ENCODE peak calls at places on chromosomes 4 and X, in ten cellular contexts. M, C, N, Y, E, Z, K, V, S and T are unnamed samples.

GRCh38 chr4:182518421-182518820 is 275.2 kb downstream of the TENM3 start:
- DNase-seq in Y (no peak), Z (no peak), E (no peak), V (no peak), C (no peak), M (no peak), K (no peak), N (no peak), S (no peak), T (no peak)

GRCh38 chr4:77344001-77344400 is 187.0 kb downstream of the CCNG2 start:
- DNase-seq in V (no peak), S (no peak), K (no peak), C (no peak), M (no peak), E (no peak), Z (no peak), N (no peak), Y (no peak), T (no peak)

GRCh38 chr4:110897779-110898178 is 274.9 kb upstream of the PITX2 start:
- DNase-seq in K (no peak), E (no peak), V (no peak), Z (no peak), M (no peak), Y (no peak), N (no peak), C (peak), S (no peak), T (no peak)

GRCh38 chrX:10612215-10612614 is 8.2 kb downstream of the MID1 start:
- DNase-seq in M (no peak), S (no peak), Y (no peak), V (no peak), N (no peak), E (no peak), K (no peak), C (no peak), Z (no peak), T (no peak)

GRCh38 chr4:31557444-31557843 is 837.3 kb downstream of the PCDH7 start:
- DNase-seq in C (no peak), S (no peak), Z (no peak), Y (no peak), V (no peak), N (no peak), K (peak), M (no peak), E (no peak), T (no peak)

GRCh38 chrX:47200385-47201150 is 6.9 kb downstream of the UBA1 start:
- DNase-seq in M (no peak), Y (no peak), N (no peak), E (no peak), C (no peak), S (no peak), K (no peak), Z (no peak), V (no peak), T (no peak)

GRCh38 chr4:125266901-125267601 is 47.7 kb upstream of the FAT4 start:
- DNase-seq in E (no peak), S (no peak), C (no peak), N (no peak), M (no peak), V (no peak), Y (no peak), K (no peak), Z (no peak), T (no peak)

GRCh38 chr4:38449506-38450174 is 214.4 kb upstream of the KLF3 start:
- DNase-seq in Y (no peak), M (no peak), S (no peak), K (no peak), V (no peak), E (no peak), Z (no peak), C (no peak), N (no peak), T (no peak)

GRCh38 chr4:600850-601515 is 24.4 kb upstream of the PDE6B start:
- DNase-seq in K (no peak), E (no peak), N (peak), S (no peak), M (no peak), V (no peak), Z (no peak), C (no peak), Y (no peak), T (no peak)

GRCh38 chr4:244471-244870 is 60.8 kb downstream of the ZNF732 start:
- DNase-seq in Z (peak), C (peak), M (peak), K (peak), N (peak), S (peak), V (peak), Y (peak), E (no peak), T (peak)

GRCh38 chr4:113760852-113761681 is 471 bp downstream of the CAMK2D start:
- DNase-seq in Z (no peak), V (peak), S (peak), C (peak), E (peak), N (peak), Y (peak), M (peak), K (peak), T (peak)

GRCh38 chrX:3370656-3371055 is 24.2 kb upstream of the MXRA5 start:
- DNase-seq in V (no peak), N (no peak), E (no peak), Y (no peak), C (no peak), K (no peak), Z (no peak), M (no peak), S (no peak), T (no peak)

GRCh38 chrX:105703876-105704275 is 118.5 kb upstream of the NRK start:
- DNase-seq in E (no peak), K (no peak), M (no peak), N (no peak), Y (no peak), Z (no peak), S (no peak), C (no peak), V (no peak), T (no peak)

GRCh38 chr4:143224255-143224654 is 39.5 kb downstream of the USP38 start:
- DNase-seq in K (no peak), C (no peak), V (no peak), M (no peak), E (no peak), Z (no peak), S (no peak), N (no peak), Y (no peak), T (no peak)

GRCh38 chr4:1008840-1009646 is 2.4 kb upstream of the FGFRL1 start:
- DNase-seq in K (no peak), Z (no peak), M (no peak), E (no peak), N (peak), Y (no peak), V (no peak), S (no peak), C (no peak), T (no peak)

GRCh38 chrX:110665636-110666035 is 130.0 kb downstream of the CHRDL1 start:
- DNase-seq in V (peak), Z (no peak), K (peak), E (no peak), S (peak), Y (peak), N (peak), M (no peak), C (peak), T (peak)

GRCh38 chrX:120365320-120365719 is 3.4 kb downstream of the ATP1B4 start:
- DNase-seq in K (peak), V (peak), M (peak), C (peak), S (peak), Z (no peak), E (peak), Y (peak), N (peak), T (peak)

GRCh38 chr4:24743931-24744330 is 51.4 kb upstream of the SOD3 start:
- DNase-seq in N (no peak), M (no peak), V (no peak), E (no peak), Y (no peak), K (no peak), S (no peak), C (no peak), Z (no peak), T (no peak)

GRCh38 chr4:74112399-74113090 is 13.6 kb upstream of the CXCL2 start:
- DNase-seq in N (no peak), Z (no peak), S (no peak), V (no peak), C (no peak), E (no peak), K (no peak), Y (no peak), M (no peak), T (no peak)

GRCh38 chrX:84441143-84441542 is 61.1 kb downstream of the HDX start:
- DNase-seq in K (no peak), Z (no peak), Y (no peak), C (no peak), S (no peak), V (no peak), M (no peak), E (no peak), N (no peak), T (no peak)

GRCh38 chr4:52869656-52870055 is 7.5 kb downstream of the RASL11B start:
- DNase-seq in S (no peak), C (no peak), K (no peak), M (no peak), Z (no peak), N (no peak), V (no peak), Y (no peak), E (no peak), T (no peak)

GRCh38 chr4:173531085-173531965 is 1.3 kb upstream of the HAND2 start:
- DNase-seq in C (peak), Y (no peak), E (no peak), Z (no peak), M (no peak), K (no peak), N (no peak), S (no peak), V (no peak), T (peak)

GRCh38 chrX:106286053-106286650 is 118.0 kb downstream of the PWWP3B start:
- DNase-seq in S (no peak), N (no peak), C (no peak), M (no peak), Z (no peak), V (no peak), K (no peak), E (no peak), Y (no peak), T (no peak)

GRCh38 chr4:16120720-16121119 is 36.9 kb upstream of the PROM1 start:
- DNase-seq in K (no peak), M (no peak), N (no peak), C (no peak), Z (no peak), V (no peak), S (no peak), Y (no peak), E (no peak), T (no peak)

GRCh38 chr4:101993002-101993840 is 202.7 kb downstream of the BANK1 start:
- DNase-seq in M (no peak), C (no peak), K (no peak), E (no peak), N (no peak), V (no peak), S (no peak), Y (no peak), Z (no peak), T (no peak)

GRCh38 chrX:45769919-45770582 is 569.4 kb upstream of the DIPK2B start:
- DNase-seq in M (no peak), K (peak), E (no peak), C (peak), Z (no peak), V (no peak), Y (no peak), S (no peak), N (peak), T (peak)

GRCh38 chr4:143406523-143406922 is 69.8 kb downstream of the GAB1 start:
- DNase-seq in K (peak), E (no peak), N (peak), C (no peak), S (no peak), Y (no peak), M (no peak), Z (no peak), V (no peak), T (no peak)

GRCh38 chrX:104370089-104370488 is 115.4 kb upstream of the ESX1 start:
- DNase-seq in K (peak), M (no peak), Z (no peak), E (no peak), C (no peak), V (no peak), N (no peak), S (no peak), Y (no peak), T (no peak)

GRCh38 chr4:24979554-24979953 is 51.2 kb downstream of the LGI2 start:
- DNase-seq in C (no peak), Z (no peak), M (no peak), K (no peak), V (no peak), S (no peak), Y (no peak), N (no peak), E (no peak), T (no peak)

GRCh38 chrX:153554519-153555167 is 37.2 kb downstream of the ATP2B3 start:
- DNase-seq in Y (peak), C (peak), M (peak), K (peak), S (peak), Z (peak), E (peak), N (peak), V (peak), T (peak)

GRCh38 chr4:109967798-109968520 is 55.3 kb downstream of the EGF start:
- DNase-seq in N (no peak), V (no peak), K (no peak), S (no peak), Z (no peak), Y (no peak), C (no peak), M (no peak), E (no peak), T (no peak)

GRCh38 chrX:2442694-2443093 is 58.1 kb downstream of the DHRSX start:
- DNase-seq in K (peak), C (no peak), M (no peak), V (no peak), Y (no peak), E (no peak), N (no peak), Z (no peak), S (no peak), T (no peak)

GRCh38 chr4:26032142-26032541 is 118.1 kb downstream of the SMIM20 start:
- DNase-seq in K (no peak), Z (no peak), M (no peak), N (no peak), Y (no peak), C (no peak), V (no peak), E (no peak), S (no peak), T (no peak)

GRCh38 chrX:132218100-132218807 is 993 bp downstream of the RAP2C start:
- DNase-seq in V (peak), M (peak), Z (peak), N (peak), S (peak), K (peak), E (peak), C (peak), Y (peak), T (peak)

GRCh38 chrX:38183577-38183976 is 37.1 kb downstream of the SRPX start:
- DNase-seq in M (no peak), E (no peak), V (no peak), K (no peak), Z (no peak), S (no peak), C (no peak), N (no peak), Y (no peak), T (no peak)

GRCh38 chrX:15404712-15405111 is 20.5 kb upstream of the VEGFD start:
- DNase-seq in E (no peak), Y (no peak), Z (no peak), S (no peak), N (no peak), C (no peak), K (no peak), M (no peak), V (no peak), T (no peak)